ENCODE peak calls at places on chromosomes 6 and 20, in six cellular contexts. M is IMR-90, D is neuronal stem cell, X is H1, U is H9, B is mesenchymal stem cell. C is an unnamed sample.

GRCh38 chr6:149455028-149455732 is 29.6 kb downstream of the ZC3H12D start:
- DNase-seq in M (no peak), U (no peak), X (no peak), B (no peak), D (no peak), C (no peak)

GRCh38 chr6:93416575-93417420 is 2.6 kb downstream of the EPHA7 start:
- DNase-seq in B (peak), M (no peak), X (no peak), D (peak), U (peak), C (no peak)

GRCh38 chr20:63782051-63782471 is 42.5 kb downstream of the SLC2A4RG start:
- DNase-seq in M (no peak), X (no peak), D (no peak), U (no peak), B (no peak), C (peak)

GRCh38 chr6:27873101-27874030 is 38.8 kb downstream of the OR2B2 start:
- DNase-seq in D (peak), M (peak), X (no peak), U (peak), B (peak), C (peak)

GRCh38 chr20:56465997-56466396 is 2.4 kb upstream of the RTF2 start:
- DNase-seq in M (no peak), U (no peak), B (no peak), D (no peak), X (no peak), C (no peak)

GRCh38 chr6:110999634-111000270 is 17.9 kb downstream of the RPF2 start:
- DNase-seq in B (peak), U (no peak), M (peak), D (no peak), X (no peak), C (peak)

GRCh38 chr20:35215066-35215956 is 11.2 kb upstream of the MMP24 start:
- DNase-seq in U (no peak), M (peak), X (no peak), B (peak), D (no peak), C (no peak)

GRCh38 chr20:57398231-57398821 is 7.1 kb downstream of the RBM38 start:
- DNase-seq in D (no peak), X (no peak), M (no peak), B (no peak), U (no peak), C (no peak)

GRCh38 chr6:87742106-87742505 is 40.1 kb upstream of the AKIRIN2 start:
- DNase-seq in M (no peak), X (no peak), U (no peak), D (no peak), B (peak), C (no peak)

GRCh38 chr20:7879883-7880282 is 60.4 kb downstream of the HAO1 start:
- DNase-seq in B (peak), U (no peak), X (no peak), D (no peak), M (peak), C (no peak)

GRCh38 chr6:151141685-151142084 is 98.1 kb upstream of the AKAP12 start:
- DNase-seq in M (no peak), U (no peak), B (peak), D (no peak), X (no peak), C (no peak)

GRCh38 chr20:34190679-34191090 is 50.5 kb upstream of the ASIP start:
- DNase-seq in M (peak), X (peak), U (peak), D (peak), B (peak), C (peak)

GRCh38 chr20:3935956-3936340 is 46.8 kb downstream of the PANK2 start:
- DNase-seq in M (no peak), D (no peak), B (no peak), U (no peak), X (no peak), C (no peak)

GRCh38 chr6:162364488-162364887 is 363.1 kb downstream of the PRKN start:
- DNase-seq in M (no peak), X (no peak), B (no peak), D (no peak), U (no peak), C (no peak)

GRCh38 chr6:105601541-105602174 is 198.8 kb upstream of the PREP start:
- DNase-seq in X (no peak), D (no peak), U (no peak), M (peak), B (peak), C (peak)

GRCh38 chr6:69827491-69827890 is 30.7 kb upstream of the LMBRD1 start:
- DNase-seq in X (no peak), D (no peak), M (peak), B (peak), U (no peak), C (no peak)

GRCh38 chr6:14066782-14067406 is 50.7 kb upstream of the CD83 start:
- DNase-seq in M (peak), X (no peak), B (peak), D (peak), U (no peak), C (peak)

GRCh38 chr6:137145421-137145820 is 28.0 kb downstream of the IL22RA2 start:
- DNase-seq in M (no peak), B (peak), X (no peak), D (no peak), U (no peak), C (peak)

GRCh38 chr20:40714916-40715315 is 25.9 kb upstream of the MAFB start:
- DNase-seq in X (no peak), U (no peak), B (no peak), D (no peak), M (no peak), C (peak)

GRCh38 chr20:46520976-46521579 is 7.7 kb upstream of the ZNF334 start:
- DNase-seq in X (peak), D (peak), U (peak), B (peak), M (peak), C (peak)

DNA sequence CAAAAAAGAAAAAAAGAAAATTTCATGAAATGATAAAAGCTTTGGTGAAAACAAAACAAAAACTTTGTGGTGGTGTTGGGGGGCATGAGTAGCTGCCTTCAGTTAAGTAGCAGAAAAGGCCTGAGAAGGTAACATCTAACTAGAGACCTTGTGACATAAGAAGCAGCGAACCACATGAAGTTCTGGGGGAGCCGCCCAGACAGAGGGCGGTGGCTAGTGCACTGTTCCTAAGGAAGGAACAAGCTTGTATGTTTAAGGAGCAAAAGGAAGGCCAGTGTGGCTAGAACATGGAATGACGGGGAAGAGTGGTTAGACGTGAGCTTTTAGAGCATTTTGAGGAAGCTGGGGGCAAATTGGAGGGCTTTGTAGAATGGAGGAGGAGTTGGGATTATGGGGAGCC is 7.5 kb upstream of the RSPH3 start:
- DNase-seq in B (no peak), D (no peak), U (no peak), M (no peak), X (no peak), C (no peak)
- H4K91ac ChIP-seq in B (no peak), D (no peak), U (no peak), M (no peak), X (no peak), C (no peak)

DNA sequence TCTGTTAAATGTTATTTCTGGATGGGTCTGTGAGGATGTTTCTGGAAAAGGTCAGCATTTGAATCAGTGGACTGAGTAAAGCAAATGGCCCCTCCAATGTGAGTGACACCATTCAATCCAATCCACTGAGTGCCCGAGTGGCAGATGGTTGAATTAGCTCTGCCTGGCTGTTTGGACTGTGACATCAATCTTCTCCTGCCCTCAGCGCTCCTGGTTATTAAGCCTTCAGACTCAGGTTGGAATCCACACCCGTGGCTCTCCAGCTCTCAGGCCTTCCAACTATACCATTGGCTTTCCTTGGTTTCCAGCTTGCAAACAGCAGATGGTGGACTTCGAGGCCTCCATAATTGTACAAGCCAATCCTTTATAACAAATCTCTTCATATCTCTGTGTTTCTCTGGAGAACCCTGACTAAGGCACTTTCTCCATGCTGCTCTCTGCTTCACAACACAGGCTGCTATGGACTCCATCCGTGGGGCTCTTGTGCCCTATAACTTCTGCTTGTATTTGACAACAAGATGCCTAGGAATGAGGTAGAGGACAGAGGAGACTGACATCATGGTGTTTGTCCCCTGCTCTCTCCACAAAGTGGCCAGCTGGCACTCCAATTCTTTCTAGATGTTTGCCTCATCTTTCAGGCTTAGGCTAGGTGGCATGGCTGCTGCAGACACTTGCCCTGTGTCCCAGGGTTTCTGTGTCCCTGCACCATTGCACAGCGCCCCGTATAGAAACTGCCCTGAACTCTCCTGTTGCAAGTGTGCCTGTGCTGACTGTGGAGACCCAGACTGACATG is 4.8 kb upstream of the CSTL1 start:
- DNase-seq in X (no peak), B (no peak), M (no peak), U (no peak), D (no peak), C (no peak)
- H4K91ac ChIP-seq in X (no peak), B (no peak), M (no peak), U (no peak), D (no peak), C (no peak)

GRCh38 chr6:44582930-44583329 is 195.4 kb downstream of the CDC5L start:
- DNase-seq in X (no peak), U (no peak), M (no peak), D (no peak), B (no peak), C (no peak)
- H4K91ac ChIP-seq in X (no peak), U (no peak), M (no peak), D (no peak), B (no peak), C (no peak)

GRCh38 chr6:24720131-24720603 is 1.2 kb upstream of the C6orf62 start:
- DNase-seq in D (peak), U (peak), B (peak), X (no peak), M (peak), C (peak)

GRCh38 chr6:24723270-24723669 is 4.3 kb upstream of the C6orf62 start:
- DNase-seq in B (no peak), U (no peak), X (no peak), D (no peak), M (no peak), C (no peak)

GRCh38 chr6:24719125-24719931 is at the start of gene C6orf62:
- DNase-seq in X (no peak), U (no peak), B (peak), M (peak), D (peak), C (peak)

GRCh38 chr6:24720604-24721460 is 1.9 kb upstream of the C6orf62 start:
- DNase-seq in B (peak), U (peak), M (peak), D (peak), X (peak), C (peak)

GRCh38 chr6:24721461-24722215 is 2.7 kb upstream of the C6orf62 start:
- DNase-seq in M (peak), X (no peak), B (no peak), U (no peak), D (no peak), C (no peak)
- H4K91ac ChIP-seq in M (peak), X (peak), B (peak), U (no peak), D (no peak), C (peak)

DNA sequence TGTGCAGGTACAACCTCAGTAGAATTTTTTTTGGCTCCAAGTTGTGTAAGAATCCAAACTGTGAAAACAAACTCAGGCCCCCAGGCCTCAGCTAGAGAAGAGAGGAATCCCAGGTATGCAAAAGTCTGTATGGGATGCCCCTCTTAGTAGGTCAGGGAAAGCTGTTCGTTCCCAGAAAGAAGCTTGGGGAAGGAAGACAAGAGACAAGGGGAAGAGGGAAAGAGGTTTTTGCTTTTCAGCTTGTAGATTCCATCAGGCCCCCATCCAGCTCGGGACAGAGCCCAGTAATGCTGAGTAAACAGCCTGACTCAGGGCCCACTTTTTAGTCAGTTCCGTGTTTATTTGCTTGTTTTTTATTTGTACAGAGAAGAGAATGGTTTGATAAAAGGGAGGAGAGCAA is 184.4 kb upstream of the FOXA2 start:
- DNase-seq in B (no peak), D (peak), M (no peak), X (no peak), U (no peak), C (peak)
- H4K91ac ChIP-seq in B (no peak), D (no peak), M (no peak), X (no peak), U (no peak), C (no peak)

GRCh38 chr6:108425428-108425827 is 130.6 kb downstream of the AFG1L start:
- DNase-seq in M (no peak), X (no peak), B (no peak), U (no peak), D (no peak), C (no peak)
- H4K91ac ChIP-seq in M (no peak), X (no peak), B (no peak), U (no peak), D (no peak), C (no peak)

GRCh38 chr6:124996411-124996810 is 34.2 kb downstream of the RNF217 start:
- DNase-seq in M (no peak), X (no peak), B (no peak), D (no peak), U (no peak), C (no peak)
- H4K91ac ChIP-seq in M (no peak), X (no peak), B (no peak), D (no peak), U (no peak), C (no peak)